ENCODE peak calls at places on chromosomes 12 and 14, in seven cellular contexts. One of them, this sample, is unnamed.

GRCh38 chr12:47189753-47190152 is 110.0 kb upstream of the AMIGO2 start:
- DNase-seq in naive B cell: no peak
- DNase-seq in cerebellar cortex: peak; percentile 56
- DNase-seq in cardiac muscle cell: peak; percentile 14
- DNase-seq in T-helper 2 cell: no peak
- DNase-seq in T-helper 17 cell: no peak
- DNase-seq in activated CD4-positive, alpha-beta T cell treated with anti-CD3 and anti-CD28 coated beads, Interleukin-2, amount 50 U/mL, for 24 hours: no peak
- DNase-seq in this sample: no peak

GRCh38 chr12:4223273-4223855 is 50.2 kb upstream of the CCND2 start:
- DNase-seq in naive B cell: no peak
- DNase-seq in cerebellar cortex: no peak
- DNase-seq in cardiac muscle cell: no peak
- DNase-seq in T-helper 2 cell: no peak
- DNase-seq in T-helper 17 cell: no peak
- DNase-seq in activated CD4-positive, alpha-beta T cell treated with anti-CD3 and anti-CD28 coated beads, Interleukin-2, amount 50 U/mL, for 24 hours: no peak
- DNase-seq in this sample: no peak

GRCh38 chr14:80275208-80275850 is 64.0 kb upstream of the DIO2 start:
- DNase-seq in naive B cell: no peak
- DNase-seq in cerebellar cortex: no peak
- DNase-seq in cardiac muscle cell: no peak
- DNase-seq in T-helper 2 cell: no peak
- DNase-seq in T-helper 17 cell: no peak
- DNase-seq in activated CD4-positive, alpha-beta T cell treated with anti-CD3 and anti-CD28 coated beads, Interleukin-2, amount 50 U/mL, for 24 hours: no peak
- DNase-seq in this sample: no peak

GRCh38 chr12:53005215-53005985 is 856 bp upstream of the EIF4B start:
- DNase-seq in naive B cell: no peak
- DNase-seq in cerebellar cortex: peak; percentile 66
- DNase-seq in cardiac muscle cell: no peak
- DNase-seq in T-helper 2 cell: peak; percentile 8
- DNase-seq in T-helper 17 cell: no peak
- DNase-seq in activated CD4-positive, alpha-beta T cell treated with anti-CD3 and anti-CD28 coated beads, Interleukin-2, amount 50 U/mL, for 24 hours: no peak
- DNase-seq in this sample: no peak

GRCh38 chr14:92933481-92933880 is 10.5 kb downstream of the CHGA start:
- DNase-seq in naive B cell: no peak
- DNase-seq in cerebellar cortex: no peak
- DNase-seq in cardiac muscle cell: no peak
- DNase-seq in T-helper 2 cell: no peak
- DNase-seq in T-helper 17 cell: no peak
- DNase-seq in activated CD4-positive, alpha-beta T cell treated with anti-CD3 and anti-CD28 coated beads, Interleukin-2, amount 50 U/mL, for 24 hours: no peak
- DNase-seq in this sample: no peak

GRCh38 chr12:58346032-58346632 is 404.8 kb downstream of the ATP23 start:
- DNase-seq in naive B cell: peak; percentile 6
- DNase-seq in cerebellar cortex: peak; percentile 44
- DNase-seq in cardiac muscle cell: peak; percentile 51
- DNase-seq in T-helper 2 cell: peak; percentile 34
- DNase-seq in T-helper 17 cell: no peak
- DNase-seq in activated CD4-positive, alpha-beta T cell treated with anti-CD3 and anti-CD28 coated beads, Interleukin-2, amount 50 U/mL, for 24 hours: no peak
- DNase-seq in this sample: no peak

GRCh38 chr14:29216316-29216715 is 449.7 kb downstream of the FOXG1 start:
- DNase-seq in naive B cell: no peak
- DNase-seq in cerebellar cortex: no peak
- DNase-seq in cardiac muscle cell: no peak
- DNase-seq in T-helper 2 cell: no peak
- DNase-seq in T-helper 17 cell: no peak
- DNase-seq in activated CD4-positive, alpha-beta T cell treated with anti-CD3 and anti-CD28 coated beads, Interleukin-2, amount 50 U/mL, for 24 hours: no peak
- DNase-seq in this sample: no peak

GRCh38 chr14:73125169-73125588 is 11.1 kb upstream of the PSEN1 start:
- DNase-seq in naive B cell: no peak
- DNase-seq in cerebellar cortex: no peak
- DNase-seq in cardiac muscle cell: no peak
- DNase-seq in T-helper 2 cell: no peak
- DNase-seq in T-helper 17 cell: no peak
- DNase-seq in activated CD4-positive, alpha-beta T cell treated with anti-CD3 and anti-CD28 coated beads, Interleukin-2, amount 50 U/mL, for 24 hours: no peak
- DNase-seq in this sample: no peak

GRCh38 chr12:94535614-94535932 is 75.9 kb upstream of the CEP83 start:
- DNase-seq in naive B cell: no peak
- DNase-seq in cerebellar cortex: no peak
- DNase-seq in cardiac muscle cell: no peak
- DNase-seq in T-helper 2 cell: no peak
- DNase-seq in T-helper 17 cell: no peak
- DNase-seq in activated CD4-positive, alpha-beta T cell treated with anti-CD3 and anti-CD28 coated beads, Interleukin-2, amount 50 U/mL, for 24 hours: no peak
- DNase-seq in this sample: no peak

GRCh38 chr14:77031680-77032482 is 3.4 kb upstream of the IRF2BPL start:
- DNase-seq in naive B cell: no peak
- DNase-seq in cerebellar cortex: no peak
- DNase-seq in cardiac muscle cell: no peak
- DNase-seq in T-helper 2 cell: peak; percentile 57
- DNase-seq in T-helper 17 cell: no peak
- DNase-seq in activated CD4-positive, alpha-beta T cell treated with anti-CD3 and anti-CD28 coated beads, Interleukin-2, amount 50 U/mL, for 24 hours: no peak
- DNase-seq in this sample: no peak

GRCh38 chr12:59396519-59396918 is 199.3 kb upstream of the SLC16A7 start:
- DNase-seq in naive B cell: no peak
- DNase-seq in cerebellar cortex: no peak
- DNase-seq in cardiac muscle cell: no peak
- DNase-seq in T-helper 2 cell: no peak
- DNase-seq in T-helper 17 cell: no peak
- DNase-seq in activated CD4-positive, alpha-beta T cell treated with anti-CD3 and anti-CD28 coated beads, Interleukin-2, amount 50 U/mL, for 24 hours: no peak
- DNase-seq in this sample: no peak

GRCh38 chr12:109295764-109296425 is 13.2 kb downstream of the FOXN4 start:
- DNase-seq in naive B cell: no peak
- DNase-seq in cerebellar cortex: no peak
- DNase-seq in cardiac muscle cell: no peak
- DNase-seq in T-helper 2 cell: no peak
- DNase-seq in T-helper 17 cell: no peak
- DNase-seq in activated CD4-positive, alpha-beta T cell treated with anti-CD3 and anti-CD28 coated beads, Interleukin-2, amount 50 U/mL, for 24 hours: no peak
- DNase-seq in this sample: no peak

GRCh38 chr14:51129130-51129529 is 34.2 kb upstream of the TRIM9 start:
- DNase-seq in naive B cell: no peak
- DNase-seq in cerebellar cortex: no peak
- DNase-seq in cardiac muscle cell: no peak
- DNase-seq in T-helper 2 cell: no peak
- DNase-seq in T-helper 17 cell: no peak
- DNase-seq in activated CD4-positive, alpha-beta T cell treated with anti-CD3 and anti-CD28 coated beads, Interleukin-2, amount 50 U/mL, for 24 hours: no peak
- DNase-seq in this sample: no peak

GRCh38 chr12:116559330-116560080 is at the start of gene MAP1LC3B2:
- DNase-seq in naive B cell: peak; percentile 96
- DNase-seq in cerebellar cortex: no peak
- DNase-seq in cardiac muscle cell: no peak
- DNase-seq in T-helper 2 cell: peak; percentile 99
- DNase-seq in T-helper 17 cell: peak; percentile 46
- DNase-seq in activated CD4-positive, alpha-beta T cell treated with anti-CD3 and anti-CD28 coated beads, Interleukin-2, amount 50 U/mL, for 24 hours: peak; percentile 55
- DNase-seq in this sample: peak; percentile 72

GRCh38 chr12:122356192-122356635 is 66.3 kb downstream of the CLIP1 start:
- DNase-seq in naive B cell: peak; percentile 31
- DNase-seq in cerebellar cortex: peak; percentile 71
- DNase-seq in cardiac muscle cell: peak; percentile 56
- DNase-seq in T-helper 2 cell: peak; percentile 65
- DNase-seq in T-helper 17 cell: no peak
- DNase-seq in activated CD4-positive, alpha-beta T cell treated with anti-CD3 and anti-CD28 coated beads, Interleukin-2, amount 50 U/mL, for 24 hours: peak; percentile 42
- DNase-seq in this sample: no peak